ENCODE peak calls at places on chromosome 20, in six cellular contexts. T is ELR, Y is aorta, Q is SW480, A is heart right ventricle, N is AG09309. P is an unnamed sample.

GRCh38 chr20:49603209-49603627 is 35.3 kb upstream of the PTGIS start:
- DNase-seq in T (peak), N (no peak), A (no peak), Q (peak), Y (no peak), P (peak)

GRCh38 chr20:64036346-64037198 is 590 bp downstream of the C20orf204 start:
- DNase-seq in T (no peak), Q (no peak), Y (no peak), N (no peak), A (no peak), P (peak)

GRCh38 chr20:54123587-54124180 is 50.1 kb downstream of the CYP24A1 start:
- DNase-seq in A (no peak), T (peak), N (peak), Q (peak), Y (no peak), P (peak)

GRCh38 chr20:40442181-40442963 is 246.7 kb downstream of the MAFB start:
- DNase-seq in Y (no peak), A (no peak), T (peak), Q (peak), N (no peak), P (no peak)

GRCh38 chr20:49132995-49133451 is 55.1 kb downstream of the STAU1 start:
- DNase-seq in Y (no peak), Q (peak), A (no peak), T (peak), N (peak), P (peak)

GRCh38 chr20:3783068-3783489 is 1.8 kb upstream of the SPEF1 start:
- DNase-seq in A (no peak), Q (no peak), N (no peak), Y (no peak), T (no peak), P (no peak)

GRCh38 chr20:57651977-57652864 is 32.0 kb upstream of the ZBP1 start:
- DNase-seq in N (no peak), A (no peak), T (no peak), Q (no peak), Y (no peak), P (no peak)

GRCh38 chr20:37529214-37529967 is 1.7 kb upstream of the BLCAP start:
- DNase-seq in T (no peak), A (no peak), Q (no peak), N (no peak), Y (no peak), P (no peak)